ENCODE peak calls at places on chromosomes 3 and 15, in four cellular contexts. Y, N, G and D are unnamed samples. For H3K27me3 and H3K4me1, the result is how much of the 10 kb centered on the place peaks cover.

GRCh38 chr3:143224731-143225130 is 105.2 kb downstream of the CHST2 start:
- DNase-seq in Y (no peak), N (no peak), G (no peak), D (no peak)

GRCh38 chr3:39429466-39429865 is 22.9 kb downstream of the RPSA start:
- DNase-seq in Y (no peak), N (no peak), G (no peak), D (no peak)

GRCh38 chr3:101842245-101842934 is 6.9 kb upstream of the NFKBIZ start:
- DNase-seq in Y (no peak), N (no peak), G (no peak), D (no peak)

GRCh38 chr3:197956626-197956988 is 3.4 kb upstream of the LMLN start:
- DNase-seq in Y (no peak), N (no peak), G (no peak), D (no peak)

GRCh38 chr15:29942144-29942543 is 119.9 kb upstream of the TJP1 start:
- DNase-seq in Y (peak), N (no peak), G (no peak), D (no peak)

GRCh38 chr3:52775877-52776276 is 1.5 kb upstream of the ITIH1 start:
- DNase-seq in Y (peak), N (peak), G (no peak), D (no peak)

GRCh38 chr3:133038089-133038730 is at the start of gene TMEM108:
- DNase-seq in Y (peak), N (peak), G (peak), D (no peak)

GRCh38 chr3:52388933-52389332 is 56.0 kb downstream of the SEMA3G start:
- DNase-seq in Y (no peak), N (no peak), G (no peak), D (no peak)

GRCh38 chr15:21269121-21269520 is 171.2 kb downstream of the POTEB3 start:
- DNase-seq in Y (no peak), N (no peak), G (no peak), D (no peak)

GRCh38 chr3:129690406-129690805 is 83.9 kb upstream of the PLXND1 start:
- DNase-seq in Y (peak), N (no peak), G (no peak), D (peak)

GRCh38 chr15:100728371-100729201 is 126.2 kb downstream of the ASB7 start:
- DNase-seq in Y (peak), N (no peak), G (no peak), D (no peak)

GRCh38 chr3:22922317-22922716 is 280.8 kb upstream of the UBE2E2 start:
- DNase-seq in Y (peak), N (no peak), G (no peak), D (no peak)

GRCh38 chr3:171173732-171174131 is 147.2 kb upstream of the SLC2A2 start:
- DNase-seq in Y (no peak), N (no peak), G (no peak), D (no peak)

GRCh38 chr3:168424059-168424765 is 328.5 kb upstream of the GOLIM4 start:
- DNase-seq in Y (no peak), N (no peak), G (no peak), D (no peak)

GRCh38 chr15:63564093-63564492 is 33.1 kb upstream of the FBXL22 start:
- DNase-seq in Y (no peak), N (no peak), G (no peak), D (no peak)

GRCh38 chr15:67370206-67370954 is 115.8 kb downstream of the IQCH start:
- DNase-seq in Y (no peak), N (no peak), G (no peak), D (no peak)

GRCh38 chr15:45654749-45655148 is 19.9 kb downstream of the SQOR start:
- DNase-seq in Y (no peak), N (no peak), G (no peak), D (no peak)

GRCh38 chr3:13388816-13389215 is 31.3 kb downstream of the NUP210 start:
- DNase-seq in Y (no peak), N (no peak), G (no peak), D (no peak)

GRCh38 chr3:186102687-186103086 is 6.2 kb downstream of the ETV5 start:
- DNase-seq in Y (no peak), N (no peak), G (peak), D (no peak)
- H3K27me3 ChIP-seq in Y (under half), N (under half), G (under half), D (under half)

DNA sequence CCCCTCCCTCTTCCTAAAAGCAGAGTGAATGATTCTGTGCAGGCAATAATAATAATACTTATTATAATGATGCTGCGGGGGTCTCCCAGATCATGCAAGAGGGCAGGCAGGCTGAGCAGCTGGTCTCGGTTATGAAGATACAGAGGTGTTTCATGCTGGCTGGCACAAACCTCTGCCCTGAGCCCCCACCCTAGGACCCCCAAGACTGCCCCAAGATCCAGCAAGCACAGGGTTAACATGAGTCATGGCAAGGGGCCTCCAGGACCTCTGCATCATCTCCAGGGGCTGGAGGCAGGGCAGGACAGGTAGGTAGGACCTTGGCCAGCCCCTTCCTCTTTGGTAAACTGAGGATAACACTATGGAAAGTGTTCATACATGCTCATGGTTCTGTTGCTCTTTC is 2.7 kb downstream of the MGLL start:
- DNase-seq in Y (no peak), N (no peak), G (no peak), D (no peak)
- H3K4me1 ChIP-seq in Y (under half), N (under half), G (half or more), D (under half)

GRCh38 chr15:70528270-70528706 is 235.1 kb downstream of the UACA start:
- DNase-seq in Y (no peak), N (no peak), G (no peak), D (peak)

GRCh38 chr15:70526221-70526973 is 237.0 kb downstream of the UACA start:
- DNase-seq in Y (peak), N (peak), G (peak), D (no peak)

GRCh38 chr15:70528816-70529215 is 234.5 kb downstream of the UACA start:
- DNase-seq in Y (no peak), N (no peak), G (no peak), D (no peak)

GRCh38 chr15:70525551-70525950 is 237.8 kb downstream of the UACA start:
- DNase-seq in Y (no peak), N (no peak), G (no peak), D (no peak)

DNA sequence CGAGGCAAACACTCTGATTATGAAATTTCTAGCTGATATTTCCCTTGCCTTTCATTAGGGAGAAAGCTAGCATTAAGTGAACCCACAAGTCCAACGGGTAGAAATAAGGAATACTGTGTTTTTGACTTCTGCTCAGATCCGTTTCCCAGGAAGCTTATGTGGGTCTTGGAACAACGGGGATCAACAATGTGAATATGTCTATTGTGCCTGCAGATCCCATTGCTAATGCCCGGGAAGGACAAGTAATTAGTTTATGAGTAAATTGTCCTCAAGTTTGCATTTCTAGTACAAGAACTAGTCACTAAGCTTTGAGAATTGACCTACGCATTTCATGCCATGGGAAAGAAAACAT is 236.4 kb downstream of the UACA start:
- DNase-seq in Y (no peak), N (no peak), G (no peak), D (no peak)
- H3K4me3 ChIP-seq in Y (peak), N (peak), G (no peak), D (no peak)

DNA sequence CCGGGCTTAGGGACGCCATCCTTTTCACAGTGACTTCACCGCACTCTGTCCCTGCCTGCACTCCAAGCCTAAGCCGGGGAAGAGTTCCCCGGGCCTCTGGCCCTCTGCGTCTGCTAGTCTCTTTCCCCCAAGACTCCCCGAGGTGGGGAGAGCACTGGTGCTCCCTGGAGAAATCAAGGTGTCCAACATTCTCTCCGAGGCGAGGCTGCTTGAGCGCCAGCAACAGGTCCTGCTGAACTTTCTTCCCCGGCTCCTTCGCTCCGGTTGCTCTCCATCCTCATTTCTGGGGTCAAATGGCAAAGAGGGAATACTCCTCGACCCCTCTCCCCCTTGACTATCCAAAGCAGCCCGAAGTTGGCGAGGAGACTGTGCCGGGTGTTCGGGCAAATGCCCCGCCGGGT is 28.9 kb downstream of the NR2F2 start:
- DNase-seq in Y (peak), N (no peak), G (no peak), D (no peak)
- H3K27me3 ChIP-seq in Y (half or more), N (under half), G (under half), D (under half)

GRCh38 chr15:59243622-59244021 is 37.0 kb downstream of the LDHAL6B start:
- DNase-seq in Y (no peak), N (no peak), G (no peak), D (no peak)

GRCh38 chr15:59247364-59247763 is 40.7 kb downstream of the LDHAL6B start:
- DNase-seq in Y (peak), N (no peak), G (no peak), D (no peak)

GRCh38 chr15:59244337-59244736 is 37.7 kb downstream of the LDHAL6B start:
- DNase-seq in Y (no peak), N (no peak), G (no peak), D (no peak)

GRCh38 chr15:59245583-59245982 is 38.9 kb downstream of the LDHAL6B start:
- DNase-seq in Y (no peak), N (no peak), G (no peak), D (no peak)

GRCh38 chr15:59242649-59243048 is 36.0 kb downstream of the LDHAL6B start:
- DNase-seq in Y (no peak), N (no peak), G (no peak), D (no peak)
- H3K4me1 ChIP-seq in Y (under half), N (under half), G (under half), D (under half)

DNA sequence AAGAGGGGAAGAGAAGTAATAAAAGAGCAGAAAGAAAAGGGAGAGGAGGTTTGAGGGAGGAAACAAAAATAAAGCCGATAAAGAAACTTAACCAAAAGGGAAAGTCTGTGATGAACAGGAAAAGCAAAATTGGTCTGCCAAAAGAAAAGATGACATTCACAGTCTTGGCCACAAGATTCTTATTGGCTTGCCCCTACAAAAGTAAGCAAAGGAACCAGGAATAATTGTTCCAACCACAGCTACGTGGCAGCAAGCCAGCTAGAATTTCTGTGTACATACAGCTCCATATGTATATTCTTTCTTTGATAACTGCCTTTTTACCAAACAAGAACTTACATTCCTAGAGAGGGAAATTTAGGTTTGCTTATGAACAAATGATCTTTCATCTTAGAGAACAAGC is 79.6 kb downstream of the MLH1 start:
- DNase-seq in Y (no peak), N (no peak), G (no peak), D (no peak)
- H3K4me3 ChIP-seq in Y (no peak), N (no peak), G (no peak), D (no peak)

DNA sequence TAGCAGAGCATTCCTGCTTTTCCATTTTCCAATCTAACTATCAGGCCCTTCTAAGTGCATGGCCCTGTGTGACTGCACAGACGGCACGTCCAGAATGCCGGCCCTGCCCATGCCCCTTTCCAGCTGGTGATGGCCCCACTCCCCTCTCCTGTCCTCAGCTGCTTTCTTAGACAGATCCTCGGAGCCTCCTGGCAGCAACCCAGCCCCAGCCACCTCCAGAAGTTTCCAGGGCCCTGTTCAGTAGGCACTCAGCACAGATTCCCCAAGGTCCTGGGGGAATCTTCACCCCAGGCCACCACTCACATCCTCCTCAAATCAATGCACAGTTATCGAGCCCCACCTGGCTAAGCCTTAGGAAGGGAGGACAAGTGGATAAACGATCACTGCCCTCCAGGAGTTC is 1.4 kb upstream of the CRABP1 start:
- DNase-seq in Y (no peak), N (no peak), G (no peak), D (no peak)
- H3K27me3 ChIP-seq in Y (under half), N (under half), G (under half), D (under half)

DNA sequence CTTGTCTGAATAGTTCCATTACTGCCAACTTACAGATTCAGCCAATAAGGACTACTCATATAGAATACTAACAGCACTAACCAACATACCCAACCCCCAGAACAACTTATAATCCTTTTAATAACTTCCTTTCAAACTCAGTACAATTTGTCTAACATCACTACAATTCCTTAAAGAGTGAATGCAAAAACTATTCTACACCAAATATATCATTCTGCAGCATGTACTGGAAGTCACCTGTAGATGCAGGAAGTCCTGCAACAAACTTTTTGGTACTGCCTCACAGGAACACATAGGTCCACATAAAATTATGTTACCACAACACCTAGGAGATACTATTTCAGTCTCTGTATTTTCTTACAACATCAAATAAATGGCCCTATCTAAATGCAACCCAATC is 2.1 kb downstream of the CCNL1 start:
- DNase-seq in Y (no peak), N (no peak), G (no peak), D (no peak)
- H3K4me1 ChIP-seq in Y (under half), N (under half), G (half or more), D (under half)